ENCODE peak calls at places on chromosomes 11 and 22, in ten cellular contexts. B is neuronal stem cell, W is IMR-90, R is SK-N-SH, T is fibroblast of lung, V is keratinocyte, C is neural progenitor cell, K is GM23248, M is astrocyte, G is mammary epithelial cell. A is an unnamed sample.

GRCh38 chr11:59573216-59573615 is 42.4 kb downstream of the OSBP start:
- DNase-seq in B (no peak), W (peak), R (no peak), T (peak), V (no peak), C (no peak), K (peak), M (peak), G (peak), A (no peak)

GRCh38 chr11:68214173-68215086 is 1.3 kb upstream of the KMT5B start:
- DNase-seq in B (no peak), W (no peak), R (peak), T (peak), V (no peak), C (peak), K (peak), M (no peak), G (no peak), A (no peak)

GRCh38 chr22:31952094-31952401 is 7.7 kb downstream of the YWHAH start:
- DNase-seq in B (no peak), W (no peak), R (peak), T (no peak), V (no peak), C (no peak), K (peak), M (no peak), G (no peak), A (no peak)

GRCh38 chr11:72736452-72737069 is 15.6 kb downstream of the ARAP1 start:
- DNase-seq in B (no peak), W (peak), R (no peak), T (peak), V (no peak), C (no peak), K (peak), M (peak), G (peak), A (peak)

GRCh38 chr11:116421529-116422185 is 351.1 kb downstream of the BUD13 start:
- DNase-seq in B (no peak), W (no peak), R (no peak), T (no peak), V (no peak), C (no peak), K (no peak), M (no peak), G (no peak), A (no peak)

GRCh38 chr11:122681731-122682130 is 26.2 kb downstream of the UBASH3B start:
- DNase-seq in B (no peak), W (no peak), R (no peak), T (no peak), V (no peak), C (no peak), K (peak), M (no peak), G (no peak), A (no peak)

GRCh38 chr11:114326776-114327175 is 30.6 kb downstream of the NNMT start:
- DNase-seq in B (no peak), W (no peak), R (no peak), T (no peak), V (no peak), C (no peak), K (no peak), M (no peak), G (no peak), A (no peak)

GRCh38 chr22:38862375-38863329 is 9.4 kb downstream of the CBX6 start:
- DNase-seq in B (no peak), W (no peak), R (peak), T (peak), V (no peak), C (peak), K (no peak), M (no peak), G (no peak), A (no peak)

GRCh38 chr22:50734986-50735738 is 2.8 kb upstream of the ACR start:
- DNase-seq in B (no peak), W (no peak), R (no peak), T (no peak), V (no peak), C (no peak), K (no peak), M (no peak), G (no peak), A (no peak)

GRCh38 chr11:66015094-66015881 is 3.5 kb downstream of the CST6 start:
- DNase-seq in B (no peak), W (no peak), R (no peak), T (peak), V (no peak), C (no peak), K (peak), M (peak), G (no peak), A (peak)

GRCh38 chr11:26944866-26945664 is 48.8 kb upstream of the FIBIN start:
- DNase-seq in B (no peak), W (peak), R (no peak), T (peak), V (no peak), C (no peak), K (peak), M (peak), G (no peak), A (no peak)

GRCh38 chr11:121109916-121110656 is 9.0 kb downstream of the TECTA start:
- DNase-seq in B (no peak), W (no peak), R (peak), T (no peak), V (no peak), C (no peak), K (no peak), M (no peak), G (no peak), A (no peak)

GRCh38 chr11:5307256-5308019 is 5.7 kb upstream of the OR51B4 start:
- DNase-seq in B (no peak), W (no peak), R (no peak), T (no peak), V (no peak), C (no peak), K (no peak), M (no peak), G (no peak), A (no peak)

GRCh38 chr22:25746012-25746373 is 4.0 kb downstream of the MYO18B start:
- DNase-seq in B (no peak), W (peak), R (peak), T (peak), V (no peak), C (no peak), K (peak), M (peak), G (peak), A (peak)

GRCh38 chr11:820655-821512 is 2.2 kb downstream of the PNPLA2 start:
- DNase-seq in B (no peak), W (peak), R (no peak), T (peak), V (no peak), C (no peak), K (peak), M (peak), G (peak), A (peak)

GRCh38 chr22:46731246-46732040 is 6.6 kb downstream of the CERK start:
- DNase-seq in B (no peak), W (no peak), R (peak), T (no peak), V (no peak), C (peak), K (peak), M (no peak), G (peak), A (no peak)

GRCh38 chr22:42353883-42354727 is 78.1 kb downstream of the NFAM1 start:
- DNase-seq in B (no peak), W (peak), R (peak), T (no peak), V (no peak), C (peak), K (peak), M (no peak), G (no peak), A (no peak)

GRCh38 chr22:46598737-46599424 is 21.3 kb upstream of the GRAMD4 start:
- DNase-seq in B (no peak), W (peak), R (no peak), T (peak), V (no peak), C (no peak), K (no peak), M (no peak), G (no peak), A (no peak)

GRCh38 chr11:76007179-76007578 is 192.2 kb downstream of the UVRAG start:
- DNase-seq in B (no peak), W (peak), R (no peak), T (no peak), V (no peak), C (no peak), K (peak), M (peak), G (no peak), A (no peak)

GRCh38 chr11:35126000-35126878 is 12.7 kb upstream of the CD44 start:
- DNase-seq in B (no peak), W (no peak), R (no peak), T (no peak), V (no peak), C (no peak), K (peak), M (no peak), G (no peak), A (no peak)

GRCh38 chr11:106959800-106960199 is 58.5 kb downstream of the GUCY1A2 start:
- DNase-seq in B (no peak), W (no peak), R (no peak), T (peak), V (no peak), C (peak), K (peak), M (peak), G (no peak), A (no peak)

GRCh38 chr11:70628881-70629844 is 230.8 kb downstream of the CTTN start:
- DNase-seq in B (no peak), W (no peak), R (peak), T (no peak), V (no peak), C (no peak), K (no peak), M (no peak), G (no peak), A (no peak)

GRCh38 chr11:36454991-36455611 is 55.0 kb downstream of the TRAF6 start:
- DNase-seq in B (peak), W (no peak), R (no peak), T (no peak), V (no peak), C (peak), K (peak), M (peak), G (no peak), A (peak)

GRCh38 chr11:75768112-75768908 is at the start of gene DGAT2:
- DNase-seq in B (peak), W (peak), R (peak), T (peak), V (no peak), C (peak), K (peak), M (peak), G (peak), A (peak)

GRCh38 chr22:49148895-49149418 is 678.7 kb downstream of the BRD1 start:
- DNase-seq in B (no peak), W (no peak), R (no peak), T (no peak), V (no peak), C (no peak), K (no peak), M (no peak), G (no peak), A (no peak)

GRCh38 chr11:127574528-127574927 is 574.0 kb upstream of the KIRREL3 start:
- DNase-seq in B (no peak), W (no peak), R (no peak), T (no peak), V (no peak), C (no peak), K (no peak), M (no peak), G (no peak), A (no peak)
- H2AFZ ChIP-seq in B (peak), W (no peak), R (no peak), T (no peak), V (no peak), C (peak), K (no peak), M (no peak), G (no peak), A (no peak)

GRCh38 chr11:61163714-61164609 is 2.7 kb upstream of the VPS37C start:
- DNase-seq in B (no peak), W (no peak), R (no peak), T (no peak), V (no peak), C (no peak), K (no peak), M (no peak), G (no peak), A (no peak)
- H2AFZ ChIP-seq in B (no peak), W (no peak), R (no peak), T (no peak), V (no peak), C (no peak), K (no peak), M (no peak), G (no peak), A (no peak)

GRCh38 chr22:27513021-27513420 is 288.5 kb downstream of the MN1 start:
- DNase-seq in B (no peak), W (no peak), R (no peak), T (no peak), V (no peak), C (no peak), K (no peak), M (no peak), G (no peak), A (no peak)

GRCh38 chr22:27515091-27515523 is 286.4 kb downstream of the MN1 start:
- DNase-seq in B (no peak), W (no peak), R (no peak), T (peak), V (no peak), C (no peak), K (no peak), M (peak), G (no peak), A (no peak)

GRCh38 chr22:27514612-27515011 is 286.9 kb downstream of the MN1 start:
- DNase-seq in B (no peak), W (no peak), R (no peak), T (no peak), V (no peak), C (no peak), K (no peak), M (no peak), G (no peak), A (no peak)

GRCh38 chr22:27510024-27510423 is 291.5 kb downstream of the MN1 start:
- DNase-seq in B (no peak), W (no peak), R (no peak), T (no peak), V (no peak), C (no peak), K (no peak), M (no peak), G (no peak), A (no peak)

GRCh38 chr22:27512283-27512761 is 289.2 kb downstream of the MN1 start:
- DNase-seq in B (no peak), W (peak), R (no peak), T (peak), V (peak), C (no peak), K (peak), M (peak), G (peak), A (no peak)
- H2AFZ ChIP-seq in B (no peak), W (peak), R (peak), T (peak), V (peak), C (no peak), K (peak), M (peak), G (peak), A (no peak)

DNA sequence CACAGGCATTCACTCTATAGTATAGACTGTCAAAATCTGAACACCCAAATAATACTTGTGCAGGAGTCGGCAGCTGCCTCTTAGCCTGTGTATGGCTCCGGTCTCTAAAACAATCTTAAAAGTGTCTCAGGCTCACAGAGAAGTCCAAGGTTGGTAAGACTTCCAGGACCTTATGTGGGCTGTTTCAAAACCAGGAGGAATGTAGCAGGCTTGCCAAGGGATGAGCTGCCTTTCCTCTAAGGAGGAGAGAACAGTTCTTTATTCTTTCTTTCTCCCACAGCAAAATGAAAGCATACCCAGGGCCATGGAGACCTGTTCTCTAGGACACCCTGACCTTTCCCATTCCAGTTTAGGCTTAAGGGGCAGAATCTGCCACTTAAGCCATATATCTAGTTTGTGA is 176.5 kb downstream of the TRPC6 start:
- DNase-seq in B (no peak), W (peak), R (no peak), T (no peak), V (no peak), C (no peak), K (peak), M (peak), G (no peak), A (no peak)
- H2AFZ ChIP-seq in B (no peak), W (no peak), R (no peak), T (no peak), V (no peak), C (no peak), K (no peak), M (no peak), G (no peak), A (no peak)

GRCh38 chr11:79309402-79309801 is 131.4 kb downstream of the TENM4 start:
- DNase-seq in B (no peak), W (peak), R (no peak), T (no peak), V (no peak), C (no peak), K (no peak), M (peak), G (no peak), A (no peak)

GRCh38 chr11:79308429-79308828 is 132.4 kb downstream of the TENM4 start:
- DNase-seq in B (no peak), W (no peak), R (no peak), T (no peak), V (no peak), C (no peak), K (no peak), M (no peak), G (no peak), A (no peak)

GRCh38 chr11:79304599-79305212 is 136.1 kb downstream of the TENM4 start:
- DNase-seq in B (no peak), W (no peak), R (no peak), T (peak), V (no peak), C (no peak), K (no peak), M (no peak), G (no peak), A (no peak)
- H2AFZ ChIP-seq in B (no peak), W (no peak), R (no peak), T (no peak), V (no peak), C (no peak), K (no peak), M (no peak), G (no peak), A (peak)

DNA sequence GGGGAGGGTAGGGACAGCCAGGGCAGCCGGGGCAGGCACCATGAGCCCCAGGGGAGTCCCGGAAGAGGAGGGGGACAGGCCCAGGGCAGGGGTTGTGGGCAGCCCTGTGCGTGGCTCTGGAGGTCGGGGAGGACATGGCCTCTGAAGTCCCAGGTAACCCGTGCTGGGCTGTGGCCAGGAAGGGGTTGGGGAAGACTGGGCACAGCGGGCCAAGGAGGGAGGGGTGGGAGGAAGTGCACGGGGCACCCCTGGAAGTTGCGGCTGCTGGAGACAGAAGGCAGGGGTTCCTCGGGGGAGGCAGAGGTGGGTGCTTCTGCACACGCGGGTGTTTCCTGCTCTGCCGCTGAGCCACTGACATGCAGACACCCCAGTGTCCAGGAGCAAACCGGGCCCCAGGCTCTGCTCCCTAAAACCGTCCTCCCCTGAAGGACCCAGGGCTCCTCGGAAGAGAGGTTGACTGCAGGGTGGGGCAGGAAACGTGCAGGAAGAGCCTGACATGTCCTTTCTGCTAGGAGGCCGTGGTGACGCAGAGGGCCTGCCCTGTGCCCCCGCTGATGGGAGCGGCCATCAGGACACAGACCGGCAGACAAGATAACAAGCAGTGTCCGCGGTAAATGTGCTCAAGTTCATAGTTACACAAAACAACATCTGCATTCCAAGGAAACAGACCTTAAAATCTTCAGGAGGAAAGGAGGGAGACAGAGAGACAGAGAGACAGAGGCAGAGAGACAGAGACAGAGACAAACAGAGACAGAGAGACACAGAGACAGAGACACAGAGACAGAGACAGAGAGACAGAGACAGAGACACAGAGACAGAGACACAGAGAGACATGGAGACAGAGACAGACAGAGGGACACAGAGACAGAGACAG is 5.7 kb downstream of the TNNI2 start:
- DNase-seq in B (no peak), W (no peak), R (peak), T (peak), V (no peak), C (no peak), K (no peak), M (no peak), G (no peak), A (no peak)
- H2AFZ ChIP-seq in B (peak), W (no peak), R (no peak), T (no peak), V (peak), C (no peak), K (no peak), M (no peak), G (no peak), A (no peak)

A was measured in PC-9.